ENCODE peak calls at places on chromosomes 4 and X, in nine cellular contexts. M is lower leg skin; H is kidney tubule cell; Y is DMS53; V is fibroblast of mammary gland; E is stimulated activated naive CD8-positive, alpha-beta T cell treated with anti-CD3 and anti-CD28 coated beads, Interleukin-15, amount 100 ng/mL, for 72 hours; P is GM04504; R is naive thymus-derived CD8-positive, alpha-beta T cell; T is T-helper 9 cell. U is an unnamed sample.

GRCh38 chr4:153137168-153137567 is 67.1 kb upstream of the TRIM2 start:
- DNase-seq in E (no peak), P (peak), T (no peak), R (no peak), M (no peak), V (peak), Y (no peak), H (peak), U (no peak)

GRCh38 chrX:110734894-110735541 is 60.6 kb downstream of the CHRDL1 start:
- DNase-seq in P (peak), M (no peak), Y (no peak), T (no peak), H (peak), E (no peak), V (peak), R (no peak), U (no peak)

GRCh38 chr4:129092636-129093172 is 635 bp downstream of the SCLT1 start:
- DNase-seq in H (peak), V (peak), E (no peak), P (no peak), R (no peak), T (no peak), Y (peak), M (no peak), U (no peak)

GRCh38 chr4:105998210-105998609 is 102.9 kb downstream of the NPNT start:
- DNase-seq in P (no peak), H (peak), E (no peak), Y (peak), V (no peak), T (no peak), R (no peak), M (no peak), U (no peak)

GRCh38 chr4:139876328-139876941 is 210.8 kb downstream of the MGST2 start:
- DNase-seq in Y (no peak), V (no peak), T (no peak), M (no peak), P (no peak), H (no peak), E (no peak), R (no peak), U (no peak)

GRCh38 chr4:53490965-53491622 is 100.2 kb downstream of the LNX1 start:
- DNase-seq in E (no peak), R (no peak), T (no peak), P (peak), Y (peak), H (peak), M (no peak), V (peak), U (no peak)

GRCh38 chr4:23819041-23819511 is 70.8 kb downstream of the PPARGC1A start:
- DNase-seq in P (no peak), Y (peak), T (no peak), E (no peak), R (no peak), M (no peak), H (peak), V (peak), U (no peak)

GRCh38 chrX:133956570-133957340 is 28.6 kb downstream of the GPC3 start:
- DNase-seq in V (no peak), Y (no peak), P (no peak), E (no peak), T (no peak), R (no peak), M (no peak), H (no peak), U (no peak)

GRCh38 chr4:8579526-8580320 is 469 bp upstream of the GPR78 start:
- DNase-seq in E (no peak), M (no peak), T (no peak), Y (no peak), H (no peak), P (no peak), R (no peak), V (no peak), U (no peak)

GRCh38 chr4:40055379-40055872 is 1.2 kb upstream of the N4BP2 start:
- DNase-seq in Y (no peak), R (no peak), T (no peak), M (no peak), P (peak), V (no peak), E (no peak), H (no peak), U (no peak)

GRCh38 chr4:153834901-153835300 is 46.0 kb upstream of the SFRP2 start:
- DNase-seq in Y (no peak), M (no peak), T (no peak), V (no peak), R (no peak), E (no peak), P (no peak), H (no peak), U (no peak)

GRCh38 chrX:8748855-8749254 is 16.9 kb upstream of the ANOS1 start:
- DNase-seq in E (no peak), T (no peak), V (peak), M (no peak), H (peak), R (no peak), P (no peak), Y (peak), U (no peak)

GRCh38 chr4:186726440-186727148 is 2.9 kb upstream of the FAT1 start:
- DNase-seq in P (no peak), M (peak), V (peak), E (peak), Y (peak), R (no peak), T (no peak), H (peak), U (no peak)

GRCh38 chr4:108793413-108793812 is 30.6 kb upstream of the ETNPPL start:
- DNase-seq in H (peak), P (no peak), Y (no peak), E (no peak), R (no peak), V (no peak), M (no peak), T (no peak), U (no peak)

GRCh38 chrX:111095974-111096870 is at the start of gene PAK3:
- DNase-seq in Y (peak), M (no peak), P (no peak), V (peak), H (peak), E (peak), R (no peak), T (peak), U (peak)

GRCh38 chr4:158965208-158965607 is 137.7 kb upstream of the RAPGEF2 start:
- DNase-seq in P (no peak), V (no peak), Y (no peak), H (peak), M (no peak), T (no peak), R (no peak), E (no peak), U (no peak)